ENCODE peak calls at places on chromosomes 5 and 9, in six cellular contexts. O, E, F, S, H and A are unnamed samples.

GRCh38 chr9:114770991-114771390 is 34.8 kb downstream of the TNFSF15 start:
- DNase-seq in O (no peak), E (no peak), F (no peak), S (no peak), H (no peak), A (no peak)

GRCh38 chr5:172133359-172134029 is 54.5 kb downstream of the STK10 start:
- DNase-seq in O (no peak), E (no peak), F (peak), S (no peak), H (peak), A (no peak)

GRCh38 chr9:93093449-93094293 is 2.3 kb upstream of the CARD19 start:
- DNase-seq in O (no peak), E (peak), F (no peak), S (no peak), H (no peak), A (no peak)

GRCh38 chr5:149581931-149582768 is 852 bp downstream of the ARHGEF37 start:
- DNase-seq in O (no peak), E (no peak), F (no peak), S (no peak), H (peak), A (peak)

GRCh38 chr9:75455444-75455921 is 367.2 kb downstream of the OSTF1 start:
- DNase-seq in O (no peak), E (peak), F (no peak), S (no peak), H (no peak), A (no peak)

GRCh38 chr9:114285166-114285867 is 37.6 kb upstream of the ORM1 start:
- DNase-seq in O (no peak), E (no peak), F (peak), S (no peak), H (no peak), A (no peak)

GRCh38 chr5:157575096-157575872 is at the start of gene ADAM19:
- DNase-seq in O (peak), E (no peak), F (peak), S (no peak), H (peak), A (no peak)

GRCh38 chr5:154285661-154286408 is 95.3 kb downstream of the GALNT10 start:
- DNase-seq in O (no peak), E (no peak), F (peak), S (no peak), H (no peak), A (peak)

GRCh38 chr5:172943283-172943841 is 15.9 kb upstream of the RPL26L1 start:
- DNase-seq in O (no peak), E (no peak), F (peak), S (no peak), H (peak), A (no peak)

GRCh38 chr5:127571314-127571713 is 53.9 kb downstream of the PRRC1 start:
- DNase-seq in O (no peak), E (no peak), F (no peak), S (no peak), H (no peak), A (no peak)

GRCh38 chr9:106745457-106745856 is 117.5 kb upstream of the ZNF462 start:
- DNase-seq in O (no peak), E (no peak), F (no peak), S (no peak), H (no peak), A (no peak)

GRCh38 chr5:100668511-100668910 is 133.3 kb downstream of the FAM174A start:
- DNase-seq in O (no peak), E (no peak), F (no peak), S (no peak), H (no peak), A (no peak)

GRCh38 chr5:8908055-8908683 is 637.7 kb downstream of the SEMA5A start:
- DNase-seq in O (no peak), E (peak), F (peak), S (no peak), H (peak), A (no peak)

GRCh38 chr5:134007581-134008256 is 2.9 kb upstream of the VDAC1 start:
- DNase-seq in O (no peak), E (no peak), F (peak), S (no peak), H (no peak), A (no peak)

GRCh38 chr9:120714846-120715231 is 569 bp upstream of the MEGF9 start:
- DNase-seq in O (no peak), E (no peak), F (no peak), S (no peak), H (no peak), A (no peak)

GRCh38 chr9:69768716-69769115 is 8.9 kb upstream of the PTAR1 start:
- DNase-seq in O (no peak), E (no peak), F (peak), S (no peak), H (no peak), A (no peak)

GRCh38 chr5:159951387-159951786 is 35.1 kb downstream of the ADRA1B start:
- DNase-seq in O (no peak), E (no peak), F (no peak), S (no peak), H (no peak), A (no peak)

GRCh38 chr5:9348296-9348996 is 197.4 kb downstream of the SEMA5A start:
- DNase-seq in O (no peak), E (no peak), F (peak), S (no peak), H (no peak), A (no peak)

GRCh38 chr5:151134228-151134627 is 23.4 kb downstream of the ANXA6 start:
- DNase-seq in O (no peak), E (peak), F (no peak), S (no peak), H (no peak), A (no peak)

GRCh38 chr9:32455738-32456137 is 70.3 kb downstream of the RIGI start:
- DNase-seq in O (no peak), E (no peak), F (peak), S (no peak), H (no peak), A (no peak)

GRCh38 chr5:114316167-114316566 is 45.7 kb upstream of the KCNN2 start:
- DNase-seq in O (no peak), E (no peak), F (no peak), S (no peak), H (no peak), A (no peak)

GRCh38 chr5:108122701-108123100 is 259.2 kb downstream of the FBXL17 start:
- DNase-seq in O (no peak), E (no peak), F (peak), S (no peak), H (no peak), A (no peak)

GRCh38 chr5:168989731-168990505 is 311.0 kb downstream of the SLIT3 start:
- DNase-seq in O (no peak), E (peak), F (no peak), S (no peak), H (no peak), A (no peak)

GRCh38 chr5:156475831-156476551 is 149.0 kb downstream of the SGCD start:
- DNase-seq in O (no peak), E (no peak), F (peak), S (no peak), H (no peak), A (no peak)

GRCh38 chr5:32276173-32276853 is 36.4 kb downstream of the MTMR12 start:
- DNase-seq in O (no peak), E (peak), F (no peak), S (no peak), H (no peak), A (no peak)

GRCh38 chr5:124461857-124462423 is 284.5 kb downstream of the ZNF608 start:
- DNase-seq in O (peak), E (no peak), F (no peak), S (no peak), H (no peak), A (no peak)

GRCh38 chr9:21590058-21590996 is 108.2 kb upstream of the IFNE start:
- DNase-seq in O (no peak), E (no peak), F (no peak), S (no peak), H (no peak), A (no peak)

GRCh38 chr5:54756796-54757402 is 228.5 kb downstream of the ESM1 start:
- DNase-seq in O (no peak), E (no peak), F (peak), S (no peak), H (no peak), A (no peak)

GRCh38 chr9:114300846-114301797 is 21.8 kb upstream of the ORM1 start:
- DNase-seq in O (no peak), E (no peak), F (peak), S (no peak), H (no peak), A (peak)